ENCODE peak calls at places on chromosomes 1 and 21, in nine cellular contexts. E, X, O, P, G, C, Y, H and K are unnamed samples.
A peak's percentile ranks its signal among the peaks of the same experiment; 100 is the strongest.

GRCh38 chr21:39238275-39238674 is 55.0 kb upstream of the PSMG1 start:
- DNase-seq in E (no peak), X (no peak), O (no peak), P (no peak), G (no peak), C (no peak), Y (no peak), H (no peak), K (no peak)

GRCh38 chr21:45559216-45560105 is 17.2 kb upstream of the SLC19A1 start:
- DNase-seq in E (no peak), X (no peak), O (no peak), P (no peak), G (no peak), C (no peak), Y (no peak), H (no peak), K (no peak)

GRCh38 chr1:248802454-248802853 is 23.3 kb downstream of the SH3BP5L start:
- DNase-seq in E (no peak), X (no peak), O (no peak), P (no peak), G (no peak), C (no peak), Y (no peak), H (no peak), K (no peak)

GRCh38 chr21:31743712-31744111 is 11.8 kb upstream of the SCAF4 start:
- DNase-seq in E (no peak), X (no peak), O (no peak), P (no peak), G (no peak), C (no peak), Y (no peak), H (no peak), K (no peak)

GRCh38 chr1:218592688-218593087 is 247.6 kb downstream of the TGFB2 start:
- DNase-seq in E (no peak), X (no peak), O (no peak), P (no peak), G (no peak), C (no peak), Y (no peak), H (no peak), K (no peak)

GRCh38 chr1:39478536-39478935 is 12.9 kb upstream of the BMP8A start:
- DNase-seq in E (no peak), X (no peak), O (no peak), P (no peak), G (no peak), C (no peak), Y (no peak), H (no peak), K (no peak)

GRCh38 chr1:223460566-223461189 is 67.5 kb downstream of the CCDC185 start:
- DNase-seq in E (no peak), X (no peak), O (no peak), P (no peak), G (no peak), C (no peak), Y (no peak), H (no peak), K (no peak)

GRCh38 chr1:27001570-27002360 is 8.3 kb downstream of the TRNP1 start:
- DNase-seq in E (no peak), X (no peak), O (no peak), P (no peak), G (no peak), C (peak; percentile 26), Y (no peak), H (no peak), K (no peak)

GRCh38 chr1:28751315-28752056 is 14.7 kb downstream of the YTHDF2 start:
- DNase-seq in E (no peak), X (no peak), O (peak; percentile 59), P (no peak), G (no peak), C (peak; percentile 81), Y (no peak), H (no peak), K (no peak)

GRCh38 chr21:45080639-45081414 is 6.4 kb downstream of the ADARB1 start:
- DNase-seq in E (no peak), X (peak; percentile 46), O (peak; percentile 79), P (no peak), G (no peak), C (peak; percentile 61), Y (no peak), H (peak; percentile 59), K (peak; percentile 19)

GRCh38 chr1:167207940-167208623 is 12.6 kb upstream of the POU2F1 start:
- DNase-seq in E (no peak), X (no peak), O (no peak), P (no peak), G (no peak), C (no peak), Y (no peak), H (no peak), K (no peak)

GRCh38 chr1:153544453-153545066 is 1.0 kb downstream of the S100A4 start:
- DNase-seq in E (no peak), X (no peak), O (no peak), P (no peak), G (no peak), C (no peak), Y (no peak), H (no peak), K (no peak)

GRCh38 chr1:244782056-244782455 is 53.4 kb upstream of the COX20 start:
- DNase-seq in E (no peak), X (no peak), O (no peak), P (no peak), G (no peak), C (no peak), Y (no peak), H (no peak), K (no peak)